ENCODE peak calls at places on chromosomes 3 and 15, in five cellular contexts. D, Y, O, A and X are unnamed samples.

GRCh38 chr15:57896114-57896513 is 169.4 kb downstream of the ALDH1A2 start:
- DNase-seq in D (no peak), Y (no peak), O (no peak), A (no peak), X (no peak)

GRCh38 chr15:92527197-92527596 is 128.4 kb downstream of the FAM174B start:
- DNase-seq in D (no peak), Y (no peak), O (no peak), A (no peak), X (peak)

GRCh38 chr3:11581237-11582122 is 62.2 kb downstream of the VGLL4 start:
- DNase-seq in D (no peak), Y (no peak), O (no peak), A (no peak), X (no peak)

GRCh38 chr15:40379853-40380252 is 2.7 kb upstream of the KNSTRN start:
- DNase-seq in D (no peak), Y (no peak), O (no peak), A (peak), X (peak)

GRCh38 chr3:159748408-159748807 is 240.2 kb upstream of the IL12A start:
- DNase-seq in D (no peak), Y (no peak), O (no peak), A (no peak), X (no peak)

GRCh38 chr15:77538793-77539487 is 93.8 kb downstream of the LINGO1 start:
- DNase-seq in D (no peak), Y (no peak), O (no peak), A (no peak), X (peak)

GRCh38 chr3:15053541-15053940 is 11.6 kb downstream of the MRPS25 start:
- DNase-seq in D (no peak), Y (no peak), O (no peak), A (no peak), X (no peak)

GRCh38 chr15:48144889-48145288 is 24.1 kb downstream of the SLC24A5 start:
- DNase-seq in D (no peak), Y (no peak), O (no peak), A (no peak), X (no peak)

GRCh38 chr3:190825389-190826016 is 37.0 kb downstream of the GMNC start:
- DNase-seq in D (no peak), Y (no peak), O (no peak), A (no peak), X (no peak)

GRCh38 chr3:39639344-39640236 is 169.8 kb upstream of the MYRIP start:
- DNase-seq in D (peak), Y (no peak), O (no peak), A (peak), X (no peak)

GRCh38 chr3:139655880-139656279 is 21.9 kb downstream of the NMNAT3 start:
- DNase-seq in D (no peak), Y (no peak), O (no peak), A (peak), X (peak)

GRCh38 chr3:193883551-193883950 is 252.4 kb upstream of the HES1 start:
- DNase-seq in D (no peak), Y (no peak), O (no peak), A (no peak), X (no peak)

GRCh38 chr15:31752363-31752762 is 278.0 kb upstream of the CHRNA7 start:
- DNase-seq in D (no peak), Y (no peak), O (no peak), A (no peak), X (no peak)

GRCh38 chr3:31041161-31041978 is 146.9 kb upstream of the GADL1 start:
- DNase-seq in D (no peak), Y (no peak), O (no peak), A (peak), X (no peak)

GRCh38 chr3:30524357-30525040 is 81.9 kb upstream of the TGFBR2 start:
- DNase-seq in D (no peak), Y (no peak), O (no peak), A (no peak), X (no peak)

GRCh38 chr15:43939070-43939469 is 112.3 kb downstream of the WDR76 start:
- DNase-seq in D (peak), Y (peak), O (peak), A (no peak), X (no peak)

GRCh38 chr3:49906004-49906860 is 2.6 kb upstream of the MST1R start:
- DNase-seq in D (peak), Y (peak), O (peak), A (peak), X (peak)

GRCh38 chr15:59791646-59792208 is 102.6 kb upstream of the BNIP2 start:
- DNase-seq in D (no peak), Y (no peak), O (no peak), A (no peak), X (no peak)

GRCh38 chr3:195097331-195098255 is 173.4 kb downstream of the XXYLT1 start:
- DNase-seq in D (no peak), Y (no peak), O (no peak), A (no peak), X (no peak)

GRCh38 chr3:50388021-50388719 is 28.8 kb upstream of the TMEM115 start:
- DNase-seq in D (peak), Y (peak), O (peak), A (no peak), X (no peak)

GRCh38 chr3:22713936-22714335 is 489.2 kb upstream of the UBE2E2 start:
- DNase-seq in D (no peak), Y (no peak), O (no peak), A (peak), X (peak)

GRCh38 chr15:79418693-79419279 is 13.3 kb upstream of the MINAR1 start:
- DNase-seq in D (no peak), Y (no peak), O (no peak), A (no peak), X (no peak)

GRCh38 chr3:30826381-30827061 is 67.9 kb downstream of the GADL1 start:
- DNase-seq in D (no peak), Y (no peak), O (no peak), A (no peak), X (no peak)

GRCh38 chr15:38193496-38193895 is 59.1 kb upstream of the SPRED1 start:
- DNase-seq in D (no peak), Y (no peak), O (no peak), A (no peak), X (no peak)

GRCh38 chr3:45795882-45796765 is at the start of gene SLC6A20:
- DNase-seq in D (no peak), Y (peak), O (peak), A (no peak), X (no peak)

GRCh38 chr15:37765809-37766208 is 168.6 kb upstream of the TMCO5A start:
- DNase-seq in D (no peak), Y (no peak), O (no peak), A (no peak), X (no peak)

GRCh38 chr3:79871656-79872055 is 103.9 kb upstream of the ROBO1 start:
- DNase-seq in D (no peak), Y (no peak), O (no peak), A (no peak), X (no peak)

GRCh38 chr3:146308222-146308621 is 57.3 kb upstream of the PLSCR4 start:
- DNase-seq in D (no peak), Y (no peak), O (no peak), A (no peak), X (no peak)

GRCh38 chr3:119304201-119304713 is 10.1 kb downstream of the ARHGAP31 start:
- DNase-seq in D (no peak), Y (no peak), O (no peak), A (no peak), X (no peak)

GRCh38 chr3:60001369-60001768 is 951.5 kb upstream of the CFAP20DC start:
- DNase-seq in D (no peak), Y (no peak), O (no peak), A (no peak), X (no peak)

GRCh38 chr3:59995563-59995962 is 945.7 kb upstream of the CFAP20DC start:
- DNase-seq in D (no peak), Y (no peak), O (no peak), A (no peak), X (no peak)

GRCh38 chr3:59998040-59998439 is 948.2 kb upstream of the CFAP20DC start:
- DNase-seq in D (no peak), Y (peak), O (no peak), A (no peak), X (no peak)

GRCh38 chr3:59994720-59995304 is 945.0 kb upstream of the CFAP20DC start:
- DNase-seq in D (no peak), Y (no peak), O (no peak), A (no peak), X (no peak)

DNA sequence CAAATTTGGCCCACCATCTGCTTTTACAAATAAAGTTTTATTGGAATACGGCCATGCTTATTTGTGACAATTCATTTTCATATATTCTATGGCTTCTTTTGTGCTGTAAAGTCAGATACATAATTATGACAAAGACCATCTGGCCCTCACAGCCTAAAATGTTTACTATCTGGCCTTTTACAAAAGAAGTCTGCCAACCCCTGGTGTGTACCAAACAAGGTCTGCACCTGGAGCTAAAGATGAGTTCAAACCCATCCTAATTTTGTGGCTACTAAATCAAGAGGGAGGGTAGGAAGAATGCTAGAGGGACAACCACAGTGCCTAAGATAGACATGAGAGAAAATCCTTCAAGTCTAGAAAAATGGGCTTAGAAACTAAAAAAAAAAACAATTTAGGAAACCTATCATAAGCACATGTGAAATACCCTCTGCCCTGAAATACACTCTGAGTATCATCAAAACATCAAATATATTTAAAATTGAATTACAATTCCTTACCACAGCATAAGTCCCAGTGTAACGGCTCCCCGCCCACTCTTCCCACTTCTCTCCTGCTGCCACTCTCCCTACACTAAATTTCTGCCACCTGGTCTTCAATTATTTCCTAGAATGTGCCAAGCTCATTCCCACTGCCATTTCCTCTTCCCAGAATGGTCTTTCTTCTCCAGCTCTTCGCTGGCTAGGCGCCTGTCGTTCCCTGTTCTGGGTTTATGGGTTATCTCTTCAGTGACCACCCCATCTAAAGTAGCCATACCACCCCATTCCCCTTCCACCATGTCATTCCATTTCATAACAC is 950.7 kb upstream of the CFAP20DC start:
- DNase-seq in D (no peak), Y (no peak), O (no peak), A (no peak), X (no peak)
- TF ChIP-seq JUND in D (no peak), Y (no peak), O (no peak), A (no peak), X (no peak)

GRCh38 chr3:148556664-148557063 is 141.0 kb upstream of the AGTR1 start:
- DNase-seq in D (no peak), Y (no peak), O (no peak), A (no peak), X (no peak)
- TF ChIP-seq JUND in D (no peak), Y (no peak), O (no peak), A (no peak), X (no peak)

DNA sequence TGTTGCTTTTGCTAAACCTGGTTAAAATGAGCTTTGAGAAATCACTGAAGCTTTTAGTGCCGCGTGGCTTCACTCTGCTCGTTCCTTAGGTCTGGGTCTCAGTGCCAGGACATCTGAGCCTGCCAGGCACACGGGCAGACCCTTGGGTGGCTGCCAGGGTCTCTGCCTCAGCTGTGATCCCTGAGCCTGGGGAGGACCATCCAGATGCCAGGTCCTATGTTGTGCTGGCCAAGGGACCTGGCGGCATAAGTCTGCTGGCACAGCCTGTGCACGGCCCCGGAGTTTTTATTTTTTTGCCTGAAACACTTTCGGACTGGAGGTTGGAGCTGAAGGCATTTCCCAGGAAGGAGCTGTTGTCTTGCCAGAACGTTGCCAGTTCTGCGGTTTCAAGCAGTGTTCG is 328.1 kb downstream of the LRTM1 start:
- DNase-seq in D (no peak), Y (peak), O (peak), A (no peak), X (no peak)
- TF ChIP-seq JUND in D (no peak), Y (no peak), O (no peak), A (no peak), X (no peak)

DNA sequence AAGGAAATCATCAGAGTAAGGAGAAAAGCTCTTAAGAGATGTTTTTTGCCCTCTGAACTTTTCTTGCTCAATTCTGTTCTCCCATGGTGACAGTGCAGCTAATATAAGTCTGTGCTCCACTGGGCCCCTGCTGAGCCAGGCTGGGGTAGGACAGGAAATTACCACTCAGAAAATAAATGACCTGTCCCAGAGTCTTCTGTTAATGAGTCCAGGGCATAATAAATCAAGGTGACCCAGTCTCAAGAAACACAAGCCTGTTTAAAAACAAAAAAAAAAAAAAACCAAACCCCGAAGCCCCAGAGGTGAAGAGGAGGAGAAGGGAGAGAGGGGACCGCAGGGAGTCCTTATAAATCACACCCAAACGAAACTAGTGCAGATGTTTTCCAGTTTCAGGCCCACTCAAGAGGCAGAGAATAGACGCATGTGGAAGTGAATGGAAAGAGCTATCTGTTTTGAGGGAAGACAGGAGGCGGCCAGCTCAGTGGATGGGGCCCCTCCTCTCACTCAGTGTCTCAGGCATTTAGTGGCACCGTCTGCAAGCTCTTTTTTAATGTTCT is 59.8 kb upstream of the BOC start:
- DNase-seq in D (no peak), Y (no peak), O (no peak), A (no peak), X (no peak)
- TF ChIP-seq JUND in D (no peak), Y (no peak), O (no peak), A (no peak), X (no peak)

GRCh38 chr3:124489506-124489905 is 240.7 kb upstream of the UMPS start:
- DNase-seq in D (no peak), Y (no peak), O (no peak), A (no peak), X (no peak)

GRCh38 chr3:124486324-124486723 is 243.9 kb upstream of the UMPS start:
- DNase-seq in D (no peak), Y (no peak), O (no peak), A (no peak), X (peak)

GRCh38 chr3:124478834-124479233 is 251.4 kb upstream of the UMPS start:
- DNase-seq in D (no peak), Y (no peak), O (no peak), A (no peak), X (no peak)

GRCh38 chr3:124483915-124484470 is 246.3 kb upstream of the UMPS start:
- DNase-seq in D (no peak), Y (no peak), O (no peak), A (no peak), X (no peak)
- TF ChIP-seq JUND in D (no peak), Y (no peak), O (no peak), A (no peak), X (no peak)

DNA sequence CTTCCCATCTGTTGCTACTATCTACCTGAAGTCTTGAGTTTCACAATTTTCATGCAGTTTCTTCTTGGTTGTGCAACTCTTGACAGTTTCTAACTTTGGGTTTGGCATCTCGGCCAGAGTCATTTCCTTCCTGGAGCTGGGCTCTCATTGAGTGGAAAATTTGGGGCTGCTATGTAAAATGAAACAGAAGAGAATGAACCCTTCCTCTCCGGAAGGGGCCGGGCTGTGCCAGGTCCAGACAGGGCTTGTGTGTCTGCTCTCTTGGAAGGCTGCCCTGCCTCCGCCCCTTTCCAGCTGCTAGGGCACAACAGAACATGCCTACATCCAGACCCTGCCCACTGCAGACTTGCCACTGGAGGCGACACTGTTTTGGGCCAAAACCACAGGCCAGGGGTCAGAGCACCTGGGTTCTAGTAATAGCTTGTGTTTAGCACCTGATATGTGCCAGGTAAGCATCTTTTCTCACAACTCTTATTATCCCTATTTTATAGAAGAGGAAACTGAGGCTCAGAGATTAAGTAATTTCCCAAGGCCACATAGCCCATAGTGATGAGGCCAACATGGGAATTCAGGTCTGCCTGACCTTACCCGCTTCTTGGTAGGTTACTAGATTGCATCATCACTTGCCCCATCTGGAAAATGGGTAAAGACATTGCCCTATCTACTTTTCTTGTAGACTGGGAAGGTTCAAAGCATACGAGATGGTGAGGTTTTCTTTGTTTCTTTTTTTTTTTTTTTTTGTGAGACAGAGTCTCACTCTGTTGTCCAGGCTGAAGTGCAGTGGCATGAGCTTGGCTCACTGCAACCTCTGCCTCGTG is 25.0 kb downstream of the IRAK2 start:
- DNase-seq in D (no peak), Y (peak), O (no peak), A (no peak), X (no peak)
- TF ChIP-seq JUND in D (no peak), Y (no peak), O (no peak), A (no peak), X (no peak)

GRCh38 chr3:25588441-25589103 is 76.1 kb downstream of the TOP2B start:
- DNase-seq in D (no peak), Y (no peak), O (no peak), A (no peak), X (no peak)

GRCh38 chr3:25589104-25589782 is 75.5 kb downstream of the TOP2B start:
- DNase-seq in D (no peak), Y (no peak), O (no peak), A (no peak), X (no peak)

GRCh38 chr3:25589783-25590258 is 74.9 kb downstream of the TOP2B start:
- DNase-seq in D (no peak), Y (no peak), O (no peak), A (no peak), X (no peak)

GRCh38 chr3:25594007-25594502 is 70.7 kb downstream of the TOP2B start:
- DNase-seq in D (peak), Y (peak), O (no peak), A (peak), X (peak)

DNA sequence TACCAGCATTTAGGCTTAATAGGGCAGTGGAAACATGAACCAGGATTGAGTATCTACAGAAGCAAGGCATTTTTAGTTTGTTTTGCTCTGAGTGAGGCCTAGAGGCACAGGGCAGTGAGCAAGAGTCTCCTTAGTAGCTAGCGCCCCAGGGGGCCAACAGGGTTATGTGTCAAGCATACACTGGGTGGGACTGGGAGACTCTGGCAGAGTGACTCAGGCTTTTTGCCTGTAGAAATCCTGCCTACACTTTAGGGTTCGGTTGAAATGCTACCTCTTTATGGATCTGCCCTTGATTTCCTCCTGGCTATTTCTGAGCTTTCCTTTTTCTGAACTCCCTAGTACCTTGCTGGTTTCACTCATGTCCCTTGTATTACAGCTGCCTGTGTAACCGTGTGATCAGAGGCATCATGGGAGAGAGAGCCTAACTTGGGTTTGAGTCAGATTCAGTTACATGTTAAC is 72.2 kb downstream of the TOP2B start:
- DNase-seq in D (peak), Y (no peak), O (no peak), A (peak), X (no peak)
- TF ChIP-seq JUND in D (peak), Y (peak), O (no peak), A (no peak), X (no peak)

GRCh38 chr3:77186728-77187127 is 146.8 kb downstream of the ROBO2 start:
- DNase-seq in D (no peak), Y (no peak), O (no peak), A (no peak), X (no peak)
- TF ChIP-seq JUND in D (no peak), Y (no peak), O (no peak), A (no peak), X (no peak)